ENCODE peak calls at places on chromosomes 6 and 20, in seven cellular contexts. A is adipocyte; U is naive thymus-derived CD8-positive, alpha-beta T cell; E is stimulated activated CD4-positive, alpha-beta T cell treated with anti-CD3 and anti-CD28 coated beads, Interleukin-2, amount 100 ng/mL, for 48 hours; P is SW 1271; I is retinal pigment epithelial cell; H is GM23338. O is an unnamed sample.

GRCh38 chr20:63017076-63017825 is 10.5 kb upstream of the BHLHE23 start:
- DNase-seq in A (no peak), E (no peak), P (no peak), H (peak), I (no peak), U (no peak), O (no peak)

GRCh38 chr6:111430605-111431378 is 52.2 kb downstream of the REV3L start:
- DNase-seq in P (no peak), I (no peak), A (no peak), H (no peak), E (no peak), U (no peak), O (no peak)

GRCh38 chr6:108760158-108761050 is 87.8 kb upstream of the ARMC2 start:
- DNase-seq in I (no peak), U (no peak), P (no peak), E (no peak), A (peak), H (no peak), O (no peak)

GRCh38 chr6:99736302-99736701 is 129.7 kb downstream of the PRDM13 start:
- DNase-seq in A (no peak), P (no peak), H (peak), I (no peak), U (no peak), E (no peak), O (peak)

GRCh38 chr20:44030394-44030793 is 115.7 kb downstream of the TOX2 start:
- DNase-seq in H (no peak), P (no peak), A (no peak), U (no peak), I (no peak), E (no peak), O (no peak)

GRCh38 chr20:57025261-57025660 is 241.2 kb downstream of the BMP7 start:
- DNase-seq in I (no peak), H (no peak), E (no peak), A (no peak), U (no peak), P (no peak), O (no peak)

GRCh38 chr6:24415753-24416152 is 13.0 kb downstream of the MRS2 start:
- DNase-seq in P (no peak), A (no peak), H (no peak), E (no peak), I (no peak), U (no peak), O (no peak)

GRCh38 chr20:36181934-36182603 is 27.5 kb downstream of the EPB41L1 start:
- DNase-seq in U (no peak), P (no peak), I (no peak), E (no peak), H (no peak), A (peak), O (no peak)

GRCh38 chr6:119979862-119980261 is 630.3 kb upstream of the MAN1A1 start:
- DNase-seq in P (no peak), E (no peak), U (no peak), A (peak), H (peak), I (no peak), O (no peak)

GRCh38 chr20:49245921-49246740 is 26.9 kb downstream of the DDX27 start:
- DNase-seq in P (peak), U (peak), E (no peak), A (peak), I (no peak), H (peak), O (peak)

GRCh38 chr6:54198134-54198533 is 86.9 kb downstream of the MLIP start:
- DNase-seq in I (no peak), E (no peak), P (no peak), U (no peak), H (no peak), A (peak), O (no peak)

GRCh38 chr6:158627940-158628211 is 16.7 kb downstream of the DYNLT1 start:
- DNase-seq in I (no peak), P (no peak), H (no peak), U (no peak), E (no peak), A (no peak), O (no peak)

GRCh38 chr6:45577836-45578504 is 200.2 kb upstream of the SUPT3H start:
- DNase-seq in U (no peak), I (no peak), P (no peak), E (no peak), H (no peak), A (peak), O (no peak)

GRCh38 chr20:52312131-52312729 is 120.7 kb upstream of the ZFP64 start:
- DNase-seq in P (no peak), E (peak), I (peak), A (peak), H (peak), U (peak), O (peak)

GRCh38 chr20:50688256-50688655 is 3.1 kb downstream of the RIPOR3 start:
- DNase-seq in A (no peak), P (no peak), I (no peak), U (no peak), H (no peak), E (no peak), O (no peak)

GRCh38 chr6:112839525-112839961 is 492.4 kb downstream of the RFPL4B start:
- DNase-seq in E (no peak), P (no peak), U (no peak), A (peak), H (no peak), I (no peak), O (no peak)

GRCh38 chr20:59818911-59819310 is 114.5 kb downstream of the SYCP2 start:
- DNase-seq in H (no peak), U (no peak), E (no peak), A (no peak), P (no peak), I (no peak), O (no peak)

GRCh38 chr6:37860226-37860839 is 40.8 kb downstream of the ZFAND3 start:
- DNase-seq in E (no peak), H (peak), I (no peak), P (no peak), U (peak), A (peak), O (peak)

GRCh38 chr20:53092772-53093171 is 120.6 kb downstream of the TSHZ2 start:
- DNase-seq in P (no peak), U (no peak), H (no peak), A (no peak), I (no peak), E (no peak), O (no peak)

GRCh38 chr6:149169761-149170359 is 147.7 kb upstream of the TAB2 start:
- DNase-seq in H (no peak), A (peak), E (no peak), P (no peak), U (no peak), I (no peak), O (no peak)

GRCh38 chr6:107653861-107654394 is 164.0 kb downstream of the SOBP start:
- DNase-seq in A (no peak), U (no peak), H (no peak), E (no peak), P (no peak), I (no peak), O (no peak)

GRCh38 chr6:90144396-90144795 is 152.2 kb downstream of the BACH2 start:
- DNase-seq in A (no peak), P (no peak), U (no peak), I (no peak), H (no peak), E (peak), O (no peak)

GRCh38 chr20:1803216-1804128 is 91.7 kb upstream of the SIRPA start:
- DNase-seq in P (no peak), I (no peak), U (peak), E (peak), H (peak), A (peak), O (peak)

GRCh38 chr6:11315743-11316437 is 83.4 kb upstream of the NEDD9 start:
- DNase-seq in E (no peak), A (peak), H (no peak), I (peak), U (no peak), P (no peak), O (no peak)

GRCh38 chr6:160069050-160069454 is 52.6 kb upstream of the SLC22A1 start:
- DNase-seq in I (no peak), P (no peak), E (no peak), U (peak), H (no peak), A (no peak), O (no peak)

GRCh38 chr20:33433465-33433864 is 10.1 kb downstream of the SNTA1 start:
- DNase-seq in I (no peak), A (no peak), E (no peak), H (no peak), U (no peak), P (no peak), O (peak)

O was measured in G401.